ENCODE peak calls at places on chromosome 11, in eight cellular contexts. One of them, this sample, is unnamed.

GRCh38 chr11:10715571-10715970 is 22.0 kb upstream of the IRAG1 start:
- DNase-seq in left ventricle myocardium superior: no peak
- DNase-seq in lung: no peak
- DNase-seq in stimulated activated CD8-positive, alpha-beta memory T cell treated with anti-CD3 and anti-CD28 coated beads, Interleukin-12 subunit alpha, Interleukin-12 subunit beta, amount 100 ng/mL, for 1 hour: no peak
- DNase-seq in endothelial cell: no peak
- DNase-seq in activated naive CD8-positive, alpha-beta T cell treated with anti-CD3 and anti-CD28 coated beads, Interleukin-2, amount 10 ng/mL, durations not matched to agents 7 days and 5 days: no peak
- DNase-seq in GM18507: no peak
- DNase-seq in A172: no peak
- DNase-seq in this sample: no peak

GRCh38 chr11:114447444-114447843 is 8.2 kb downstream of the REXO2 start:
- DNase-seq in left ventricle myocardium superior: no peak
- DNase-seq in lung: no peak
- DNase-seq in stimulated activated CD8-positive, alpha-beta memory T cell treated with anti-CD3 and anti-CD28 coated beads, Interleukin-12 subunit alpha, Interleukin-12 subunit beta, amount 100 ng/mL, for 1 hour: no peak
- DNase-seq in endothelial cell: no peak
- DNase-seq in activated naive CD8-positive, alpha-beta T cell treated with anti-CD3 and anti-CD28 coated beads, Interleukin-2, amount 10 ng/mL, durations not matched to agents 7 days and 5 days: no peak
- DNase-seq in GM18507: no peak
- DNase-seq in A172: no peak
- DNase-seq in this sample: no peak

GRCh38 chr11:45896392-45897068 is 10.5 kb downstream of the FREY1 start:
- DNase-seq in left ventricle myocardium superior: no peak
- DNase-seq in lung: no peak
- DNase-seq in stimulated activated CD8-positive, alpha-beta memory T cell treated with anti-CD3 and anti-CD28 coated beads, Interleukin-12 subunit alpha, Interleukin-12 subunit beta, amount 100 ng/mL, for 1 hour: no peak
- DNase-seq in endothelial cell: no peak
- DNase-seq in activated naive CD8-positive, alpha-beta T cell treated with anti-CD3 and anti-CD28 coated beads, Interleukin-2, amount 10 ng/mL, durations not matched to agents 7 days and 5 days: no peak
- DNase-seq in GM18507: no peak
- DNase-seq in A172: no peak
- DNase-seq in this sample: no peak

GRCh38 chr11:64319421-64319761 is 1.5 kb downstream of the PRDX5 start:
- DNase-seq in left ventricle myocardium superior: no peak
- DNase-seq in lung: no peak
- DNase-seq in stimulated activated CD8-positive, alpha-beta memory T cell treated with anti-CD3 and anti-CD28 coated beads, Interleukin-12 subunit alpha, Interleukin-12 subunit beta, amount 100 ng/mL, for 1 hour: no peak
- DNase-seq in endothelial cell: no peak
- DNase-seq in activated naive CD8-positive, alpha-beta T cell treated with anti-CD3 and anti-CD28 coated beads, Interleukin-2, amount 10 ng/mL, durations not matched to agents 7 days and 5 days: no peak
- DNase-seq in GM18507: no peak
- DNase-seq in A172: no peak
- DNase-seq in this sample: no peak

GRCh38 chr11:119696378-119697157 is 32.4 kb downstream of the NECTIN1 start:
- DNase-seq in left ventricle myocardium superior: no peak
- DNase-seq in lung: no peak
- DNase-seq in stimulated activated CD8-positive, alpha-beta memory T cell treated with anti-CD3 and anti-CD28 coated beads, Interleukin-12 subunit alpha, Interleukin-12 subunit beta, amount 100 ng/mL, for 1 hour: no peak
- DNase-seq in endothelial cell: no peak
- DNase-seq in activated naive CD8-positive, alpha-beta T cell treated with anti-CD3 and anti-CD28 coated beads, Interleukin-2, amount 10 ng/mL, durations not matched to agents 7 days and 5 days: no peak
- DNase-seq in GM18507: no peak
- DNase-seq in A172: no peak
- DNase-seq in this sample: no peak

GRCh38 chr11:28343304-28344233 is 235.4 kb downstream of the METTL15 start:
- DNase-seq in left ventricle myocardium superior: no peak
- DNase-seq in lung: no peak
- DNase-seq in stimulated activated CD8-positive, alpha-beta memory T cell treated with anti-CD3 and anti-CD28 coated beads, Interleukin-12 subunit alpha, Interleukin-12 subunit beta, amount 100 ng/mL, for 1 hour: no peak
- DNase-seq in endothelial cell: no peak
- DNase-seq in activated naive CD8-positive, alpha-beta T cell treated with anti-CD3 and anti-CD28 coated beads, Interleukin-2, amount 10 ng/mL, durations not matched to agents 7 days and 5 days: no peak
- DNase-seq in GM18507: no peak
- DNase-seq in A172: peak
- DNase-seq in this sample: no peak

GRCh38 chr11:105673089-105673488 is 63.2 kb downstream of the GRIA4 start:
- DNase-seq in left ventricle myocardium superior: no peak
- DNase-seq in lung: no peak
- DNase-seq in stimulated activated CD8-positive, alpha-beta memory T cell treated with anti-CD3 and anti-CD28 coated beads, Interleukin-12 subunit alpha, Interleukin-12 subunit beta, amount 100 ng/mL, for 1 hour: no peak
- DNase-seq in endothelial cell: peak
- DNase-seq in activated naive CD8-positive, alpha-beta T cell treated with anti-CD3 and anti-CD28 coated beads, Interleukin-2, amount 10 ng/mL, durations not matched to agents 7 days and 5 days: no peak
- DNase-seq in GM18507: no peak
- DNase-seq in A172: peak
- DNase-seq in this sample: no peak

GRCh38 chr11:70912226-70912840 is 340.0 kb downstream of the SHANK2 start:
- DNase-seq in left ventricle myocardium superior: no peak
- DNase-seq in lung: no peak
- DNase-seq in stimulated activated CD8-positive, alpha-beta memory T cell treated with anti-CD3 and anti-CD28 coated beads, Interleukin-12 subunit alpha, Interleukin-12 subunit beta, amount 100 ng/mL, for 1 hour: no peak
- DNase-seq in endothelial cell: no peak
- DNase-seq in activated naive CD8-positive, alpha-beta T cell treated with anti-CD3 and anti-CD28 coated beads, Interleukin-2, amount 10 ng/mL, durations not matched to agents 7 days and 5 days: no peak
- DNase-seq in GM18507: no peak
- DNase-seq in A172: no peak
- DNase-seq in this sample: no peak

GRCh38 chr11:30546334-30546733 is 39.8 kb downstream of the MPPED2 start:
- DNase-seq in left ventricle myocardium superior: no peak
- DNase-seq in lung: no peak
- DNase-seq in stimulated activated CD8-positive, alpha-beta memory T cell treated with anti-CD3 and anti-CD28 coated beads, Interleukin-12 subunit alpha, Interleukin-12 subunit beta, amount 100 ng/mL, for 1 hour: no peak
- DNase-seq in endothelial cell: no peak
- DNase-seq in activated naive CD8-positive, alpha-beta T cell treated with anti-CD3 and anti-CD28 coated beads, Interleukin-2, amount 10 ng/mL, durations not matched to agents 7 days and 5 days: no peak
- DNase-seq in GM18507: no peak
- DNase-seq in A172: no peak
- DNase-seq in this sample: no peak

GRCh38 chr11:117427356-117427874 is 99.8 kb downstream of the CEP164 start:
- DNase-seq in left ventricle myocardium superior: no peak
- DNase-seq in lung: no peak
- DNase-seq in stimulated activated CD8-positive, alpha-beta memory T cell treated with anti-CD3 and anti-CD28 coated beads, Interleukin-12 subunit alpha, Interleukin-12 subunit beta, amount 100 ng/mL, for 1 hour: no peak
- DNase-seq in endothelial cell: no peak
- DNase-seq in activated naive CD8-positive, alpha-beta T cell treated with anti-CD3 and anti-CD28 coated beads, Interleukin-2, amount 10 ng/mL, durations not matched to agents 7 days and 5 days: no peak
- DNase-seq in GM18507: no peak
- DNase-seq in A172: no peak
- DNase-seq in this sample: no peak

GRCh38 chr11:132648841-132649240 is 883.5 kb downstream of the OPCML start:
- DNase-seq in left ventricle myocardium superior: no peak
- DNase-seq in lung: no peak
- DNase-seq in stimulated activated CD8-positive, alpha-beta memory T cell treated with anti-CD3 and anti-CD28 coated beads, Interleukin-12 subunit alpha, Interleukin-12 subunit beta, amount 100 ng/mL, for 1 hour: no peak
- DNase-seq in endothelial cell: no peak
- DNase-seq in activated naive CD8-positive, alpha-beta T cell treated with anti-CD3 and anti-CD28 coated beads, Interleukin-2, amount 10 ng/mL, durations not matched to agents 7 days and 5 days: no peak
- DNase-seq in GM18507: no peak
- DNase-seq in A172: peak
- DNase-seq in this sample: no peak

GRCh38 chr11:112972399-112973115 is 11.3 kb downstream of the NCAM1 start:
- DNase-seq in left ventricle myocardium superior: no peak
- DNase-seq in lung: no peak
- DNase-seq in stimulated activated CD8-positive, alpha-beta memory T cell treated with anti-CD3 and anti-CD28 coated beads, Interleukin-12 subunit alpha, Interleukin-12 subunit beta, amount 100 ng/mL, for 1 hour: no peak
- DNase-seq in endothelial cell: no peak
- DNase-seq in activated naive CD8-positive, alpha-beta T cell treated with anti-CD3 and anti-CD28 coated beads, Interleukin-2, amount 10 ng/mL, durations not matched to agents 7 days and 5 days: no peak
- DNase-seq in GM18507: no peak
- DNase-seq in A172: peak
- DNase-seq in this sample: no peak

GRCh38 chr11:95453616-95454118 is 222.7 kb upstream of the SESN3 start:
- DNase-seq in left ventricle myocardium superior: peak
- DNase-seq in lung: peak
- DNase-seq in stimulated activated CD8-positive, alpha-beta memory T cell treated with anti-CD3 and anti-CD28 coated beads, Interleukin-12 subunit alpha, Interleukin-12 subunit beta, amount 100 ng/mL, for 1 hour: no peak
- DNase-seq in endothelial cell: no peak
- DNase-seq in activated naive CD8-positive, alpha-beta T cell treated with anti-CD3 and anti-CD28 coated beads, Interleukin-2, amount 10 ng/mL, durations not matched to agents 7 days and 5 days: no peak
- DNase-seq in GM18507: no peak
- DNase-seq in A172: no peak
- DNase-seq in this sample: no peak

GRCh38 chr11:117719480-117719879 is 77.5 kb downstream of the DSCAML1 start:
- DNase-seq in left ventricle myocardium superior: no peak
- DNase-seq in lung: no peak
- DNase-seq in stimulated activated CD8-positive, alpha-beta memory T cell treated with anti-CD3 and anti-CD28 coated beads, Interleukin-12 subunit alpha, Interleukin-12 subunit beta, amount 100 ng/mL, for 1 hour: no peak
- DNase-seq in endothelial cell: no peak
- DNase-seq in activated naive CD8-positive, alpha-beta T cell treated with anti-CD3 and anti-CD28 coated beads, Interleukin-2, amount 10 ng/mL, durations not matched to agents 7 days and 5 days: no peak
- DNase-seq in GM18507: no peak
- DNase-seq in A172: no peak
- DNase-seq in this sample: no peak

GRCh38 chr11:95149659-95150294 is 60.1 kb downstream of the ENDOD1 start:
- DNase-seq in left ventricle myocardium superior: peak
- DNase-seq in lung: no peak
- DNase-seq in stimulated activated CD8-positive, alpha-beta memory T cell treated with anti-CD3 and anti-CD28 coated beads, Interleukin-12 subunit alpha, Interleukin-12 subunit beta, amount 100 ng/mL, for 1 hour: no peak
- DNase-seq in endothelial cell: peak
- DNase-seq in activated naive CD8-positive, alpha-beta T cell treated with anti-CD3 and anti-CD28 coated beads, Interleukin-2, amount 10 ng/mL, durations not matched to agents 7 days and 5 days: no peak
- DNase-seq in GM18507: no peak
- DNase-seq in A172: peak
- DNase-seq in this sample: no peak

GRCh38 chr11:66112640-66113098 is 42.6 kb downstream of the PACS1 start:
- DNase-seq in left ventricle myocardium superior: peak
- DNase-seq in lung: no peak
- DNase-seq in stimulated activated CD8-positive, alpha-beta memory T cell treated with anti-CD3 and anti-CD28 coated beads, Interleukin-12 subunit alpha, Interleukin-12 subunit beta, amount 100 ng/mL, for 1 hour: no peak
- DNase-seq in endothelial cell: no peak
- DNase-seq in activated naive CD8-positive, alpha-beta T cell treated with anti-CD3 and anti-CD28 coated beads, Interleukin-2, amount 10 ng/mL, durations not matched to agents 7 days and 5 days: no peak
- DNase-seq in GM18507: no peak
- DNase-seq in A172: peak
- DNase-seq in this sample: no peak

GRCh38 chr11:75554258-75555022 is 7.6 kb upstream of the SERPINH1 start:
- DNase-seq in left ventricle myocardium superior: peak
- DNase-seq in lung: peak
- DNase-seq in stimulated activated CD8-positive, alpha-beta memory T cell treated with anti-CD3 and anti-CD28 coated beads, Interleukin-12 subunit alpha, Interleukin-12 subunit beta, amount 100 ng/mL, for 1 hour: no peak
- DNase-seq in endothelial cell: no peak
- DNase-seq in activated naive CD8-positive, alpha-beta T cell treated with anti-CD3 and anti-CD28 coated beads, Interleukin-2, amount 10 ng/mL, durations not matched to agents 7 days and 5 days: no peak
- DNase-seq in GM18507: no peak
- DNase-seq in A172: peak
- DNase-seq in this sample: no peak

GRCh38 chr11:34349882-34350281 is 7.9 kb downstream of the ABTB2 start:
- DNase-seq in left ventricle myocardium superior: no peak
- DNase-seq in lung: no peak
- DNase-seq in stimulated activated CD8-positive, alpha-beta memory T cell treated with anti-CD3 and anti-CD28 coated beads, Interleukin-12 subunit alpha, Interleukin-12 subunit beta, amount 100 ng/mL, for 1 hour: no peak
- DNase-seq in endothelial cell: no peak
- DNase-seq in activated naive CD8-positive, alpha-beta T cell treated with anti-CD3 and anti-CD28 coated beads, Interleukin-2, amount 10 ng/mL, durations not matched to agents 7 days and 5 days: no peak
- DNase-seq in GM18507: no peak
- DNase-seq in A172: no peak
- DNase-seq in this sample: no peak

GRCh38 chr11:17740649-17741235 is 6.2 kb downstream of the KCNC1 start:
- DNase-seq in left ventricle myocardium superior: no peak
- DNase-seq in lung: no peak
- DNase-seq in stimulated activated CD8-positive, alpha-beta memory T cell treated with anti-CD3 and anti-CD28 coated beads, Interleukin-12 subunit alpha, Interleukin-12 subunit beta, amount 100 ng/mL, for 1 hour: no peak
- DNase-seq in endothelial cell: no peak
- DNase-seq in activated naive CD8-positive, alpha-beta T cell treated with anti-CD3 and anti-CD28 coated beads, Interleukin-2, amount 10 ng/mL, durations not matched to agents 7 days and 5 days: no peak
- DNase-seq in GM18507: no peak
- DNase-seq in A172: no peak
- DNase-seq in this sample: no peak

GRCh38 chr11:112965601-112966125 is 4.4 kb downstream of the NCAM1 start:
- DNase-seq in left ventricle myocardium superior: no peak
- DNase-seq in lung: no peak
- DNase-seq in stimulated activated CD8-positive, alpha-beta memory T cell treated with anti-CD3 and anti-CD28 coated beads, Interleukin-12 subunit alpha, Interleukin-12 subunit beta, amount 100 ng/mL, for 1 hour: no peak
- DNase-seq in endothelial cell: no peak
- DNase-seq in activated naive CD8-positive, alpha-beta T cell treated with anti-CD3 and anti-CD28 coated beads, Interleukin-2, amount 10 ng/mL, durations not matched to agents 7 days and 5 days: no peak
- DNase-seq in GM18507: no peak
- DNase-seq in A172: no peak
- DNase-seq in this sample: no peak

GRCh38 chr11:119094816-119095065 is 6.9 kb downstream of the DPAGT1 start:
- DNase-seq in left ventricle myocardium superior: peak
- DNase-seq in lung: no peak
- DNase-seq in stimulated activated CD8-positive, alpha-beta memory T cell treated with anti-CD3 and anti-CD28 coated beads, Interleukin-12 subunit alpha, Interleukin-12 subunit beta, amount 100 ng/mL, for 1 hour: peak
- DNase-seq in endothelial cell: peak
- DNase-seq in activated naive CD8-positive, alpha-beta T cell treated with anti-CD3 and anti-CD28 coated beads, Interleukin-2, amount 10 ng/mL, durations not matched to agents 7 days and 5 days: no peak
- DNase-seq in GM18507: no peak
- DNase-seq in A172: peak
- DNase-seq in this sample: no peak

GRCh38 chr11:69696749-69697488 is 6.9 kb downstream of the FGF19 start:
- DNase-seq in left ventricle myocardium superior: no peak
- DNase-seq in lung: no peak
- DNase-seq in stimulated activated CD8-positive, alpha-beta memory T cell treated with anti-CD3 and anti-CD28 coated beads, Interleukin-12 subunit alpha, Interleukin-12 subunit beta, amount 100 ng/mL, for 1 hour: no peak
- DNase-seq in endothelial cell: no peak
- DNase-seq in activated naive CD8-positive, alpha-beta T cell treated with anti-CD3 and anti-CD28 coated beads, Interleukin-2, amount 10 ng/mL, durations not matched to agents 7 days and 5 days: no peak
- DNase-seq in GM18507: no peak
- DNase-seq in A172: no peak
- DNase-seq in this sample: no peak

GRCh38 chr11:66886671-66887221 is 29.9 kb downstream of the LRFN4 start:
- DNase-seq in left ventricle myocardium superior: peak
- DNase-seq in lung: no peak
- DNase-seq in stimulated activated CD8-positive, alpha-beta memory T cell treated with anti-CD3 and anti-CD28 coated beads, Interleukin-12 subunit alpha, Interleukin-12 subunit beta, amount 100 ng/mL, for 1 hour: no peak
- DNase-seq in endothelial cell: no peak
- DNase-seq in activated naive CD8-positive, alpha-beta T cell treated with anti-CD3 and anti-CD28 coated beads, Interleukin-2, amount 10 ng/mL, durations not matched to agents 7 days and 5 days: no peak
- DNase-seq in GM18507: no peak
- DNase-seq in A172: peak
- DNase-seq in this sample: no peak

GRCh38 chr11:75673977-75674582 is 5.2 kb upstream of the MAP6 start:
- DNase-seq in left ventricle myocardium superior: no peak
- DNase-seq in lung: no peak
- DNase-seq in stimulated activated CD8-positive, alpha-beta memory T cell treated with anti-CD3 and anti-CD28 coated beads, Interleukin-12 subunit alpha, Interleukin-12 subunit beta, amount 100 ng/mL, for 1 hour: no peak
- DNase-seq in endothelial cell: no peak
- DNase-seq in activated naive CD8-positive, alpha-beta T cell treated with anti-CD3 and anti-CD28 coated beads, Interleukin-2, amount 10 ng/mL, durations not matched to agents 7 days and 5 days: no peak
- DNase-seq in GM18507: no peak
- DNase-seq in A172: peak
- DNase-seq in this sample: no peak

GRCh38 chr11:86678296-86678695 is 5.9 kb upstream of the ME3 start:
- DNase-seq in left ventricle myocardium superior: no peak
- DNase-seq in lung: no peak
- DNase-seq in stimulated activated CD8-positive, alpha-beta memory T cell treated with anti-CD3 and anti-CD28 coated beads, Interleukin-12 subunit alpha, Interleukin-12 subunit beta, amount 100 ng/mL, for 1 hour: no peak
- DNase-seq in endothelial cell: no peak
- DNase-seq in activated naive CD8-positive, alpha-beta T cell treated with anti-CD3 and anti-CD28 coated beads, Interleukin-2, amount 10 ng/mL, durations not matched to agents 7 days and 5 days: no peak
- DNase-seq in GM18507: no peak
- DNase-seq in A172: no peak
- DNase-seq in this sample: no peak

GRCh38 chr11:65064847-65065240 is 6.5 kb upstream of the NAALADL1 start:
- DNase-seq in left ventricle myocardium superior: no peak
- DNase-seq in lung: no peak
- DNase-seq in stimulated activated CD8-positive, alpha-beta memory T cell treated with anti-CD3 and anti-CD28 coated beads, Interleukin-12 subunit alpha, Interleukin-12 subunit beta, amount 100 ng/mL, for 1 hour: no peak
- DNase-seq in endothelial cell: no peak
- DNase-seq in activated naive CD8-positive, alpha-beta T cell treated with anti-CD3 and anti-CD28 coated beads, Interleukin-2, amount 10 ng/mL, durations not matched to agents 7 days and 5 days: no peak
- DNase-seq in GM18507: no peak
- DNase-seq in A172: no peak
- DNase-seq in this sample: no peak

This sample was measured in GM19239.